ENCODE peak calls at places on chromosome 9, in seven cellular contexts. One of them, this sample, is unnamed.

GRCh38 chr9:27618066-27618465 is 44.8 kb upstream of the C9orf72 start:
- DNase-seq in retina: no peak
- DNase-seq in endothelial cell: no peak
- DNase-seq in NCI-H345: no peak
- DNase-seq in KBM-7: no peak
- DNase-seq in gastrocnemius medialis: no peak
- DNase-seq in H1: no peak
- DNase-seq in this sample: no peak

GRCh38 chr9:133727876-133728441 is 10.2 kb downstream of the SARDH start:
- DNase-seq in NCI-H345: no peak
- DNase-seq in retina: no peak
- DNase-seq in H1: no peak
- DNase-seq in KBM-7: no peak
- DNase-seq in endothelial cell: no peak
- DNase-seq in gastrocnemius medialis: no peak
- DNase-seq in this sample: no peak

GRCh38 chr9:38638881-38639576 is 18.6 kb upstream of the ANKRD18A start:
- DNase-seq in KBM-7: no peak
- DNase-seq in endothelial cell: no peak
- DNase-seq in retina: no peak
- DNase-seq in H1: no peak
- DNase-seq in gastrocnemius medialis: no peak
- DNase-seq in NCI-H345: no peak
- DNase-seq in this sample: no peak

GRCh38 chr9:134738869-134739659 is 97.5 kb downstream of the COL5A1 start:
- DNase-seq in retina: peak; percentile 91
- DNase-seq in gastrocnemius medialis: peak; percentile 48
- DNase-seq in endothelial cell: peak; percentile 89
- DNase-seq in NCI-H345: peak; percentile 67
- DNase-seq in KBM-7: peak; percentile 47
- DNase-seq in H1: peak; percentile 21
- DNase-seq in this sample: no peak

GRCh38 chr9:137023157-137023556 is 4.9 kb downstream of the ABCA2 start:
- DNase-seq in endothelial cell: no peak
- DNase-seq in NCI-H345: no peak
- DNase-seq in gastrocnemius medialis: no peak
- DNase-seq in H1: no peak
- DNase-seq in KBM-7: no peak
- DNase-seq in retina: no peak
- DNase-seq in this sample: no peak

GRCh38 chr9:132670816-132671371 is 630 bp downstream of the GTF3C4 start:
- DNase-seq in KBM-7: peak; percentile 51
- DNase-seq in H1: no peak
- DNase-seq in NCI-H345: peak; percentile 38
- DNase-seq in retina: peak; percentile 77
- DNase-seq in endothelial cell: peak; percentile 51
- DNase-seq in gastrocnemius medialis: no peak
- DNase-seq in this sample: no peak

GRCh38 chr9:121684381-121685145 is 33.1 kb downstream of the DAB2IP start:
- DNase-seq in gastrocnemius medialis: no peak
- DNase-seq in KBM-7: peak; percentile 60
- DNase-seq in NCI-H345: peak; percentile 15
- DNase-seq in retina: peak; percentile 28
- DNase-seq in endothelial cell: peak; percentile 69
- DNase-seq in H1: no peak
- DNase-seq in this sample: no peak

GRCh38 chr9:91159664-91160121 is 202.0 kb downstream of the AUH start:
- DNase-seq in endothelial cell: no peak
- DNase-seq in KBM-7: no peak
- DNase-seq in retina: peak; percentile 39
- DNase-seq in NCI-H345: no peak
- DNase-seq in gastrocnemius medialis: peak; percentile 49
- DNase-seq in H1: no peak
- DNase-seq in this sample: no peak

GRCh38 chr9:131240047-131240921 is 36.0 kb downstream of the FAM78A start:
- DNase-seq in gastrocnemius medialis: no peak
- DNase-seq in retina: peak; percentile 31
- DNase-seq in KBM-7: no peak
- DNase-seq in NCI-H345: no peak
- DNase-seq in endothelial cell: no peak
- DNase-seq in H1: no peak
- DNase-seq in this sample: no peak

GRCh38 chr9:78296208-78296892 is 575 bp upstream of the PSAT1 start:
- DNase-seq in KBM-7: no peak
- DNase-seq in retina: no peak
- DNase-seq in NCI-H345: peak; percentile 26
- DNase-seq in gastrocnemius medialis: no peak
- DNase-seq in endothelial cell: peak; percentile 12
- DNase-seq in H1: no peak
- DNase-seq in this sample: no peak

GRCh38 chr9:90905079-90905478 is 103.5 kb downstream of the SYK start:
- DNase-seq in H1: no peak
- DNase-seq in retina: no peak
- DNase-seq in NCI-H345: peak; percentile 58
- DNase-seq in KBM-7: no peak
- DNase-seq in gastrocnemius medialis: no peak
- DNase-seq in endothelial cell: no peak
- DNase-seq in this sample: no peak

GRCh38 chr9:123375725-123376132 is 19.7 kb downstream of the CRB2 start:
- DNase-seq in NCI-H345: no peak
- DNase-seq in H1: no peak
- DNase-seq in endothelial cell: no peak
- DNase-seq in retina: peak; percentile 62
- DNase-seq in gastrocnemius medialis: no peak
- DNase-seq in KBM-7: peak; percentile 90
- DNase-seq in this sample: no peak

GRCh38 chr9:127177221-127177620 is 54.8 kb upstream of the ANGPTL2 start:
- DNase-seq in H1: no peak
- DNase-seq in endothelial cell: no peak
- DNase-seq in NCI-H345: no peak
- DNase-seq in KBM-7: no peak
- DNase-seq in retina: no peak
- DNase-seq in gastrocnemius medialis: no peak
- DNase-seq in this sample: no peak